ENCODE peak calls at places on chromosomes 6 and 20, in ten cellular contexts. D is bronchial epithelial cell, A is neural progenitor cell, F is PC-3, V is OCI-LY7, G is heart right ventricle, T is ovary, L is adrenal gland, I is lower lobe of right lung, K is mammary epithelial cell. J is an unnamed sample.

GRCh38 chr6:7587631-7588100 is 2.3 kb upstream of the SNRNP48 start:
- DNase-seq in A (no peak), K (peak; percentile 73), F (peak; percentile 22), G (no peak), L (no peak), I (no peak), D (peak; percentile 69), V (no peak), T (no peak), J (no peak)

GRCh38 chr6:2037230-2037926 is 208.0 kb downstream of the GMDS start:
- DNase-seq in F (peak; percentile 15), A (peak; percentile 46), L (no peak), V (no peak), K (peak; percentile 14), G (no peak), T (no peak), I (no peak), D (peak; percentile 39), J (no peak)

GRCh38 chr6:32799168-32799567 is 17.6 kb downstream of the HLA-DOB start:
- DNase-seq in G (no peak), I (no peak), F (no peak), L (no peak), T (no peak), D (no peak), A (no peak), K (no peak), V (peak; percentile 56), J (no peak)

GRCh38 chr6:41286544-41287346 is at the start of gene TREM1:
- DNase-seq in V (no peak), I (peak; percentile 79), A (no peak), G (peak; percentile 38), D (peak; percentile 97), L (peak; percentile 75), T (no peak), K (peak; percentile 95), F (peak; percentile 52), J (peak; percentile 81)

GRCh38 chr6:44219053-44219814 is 2.5 kb downstream of the MYMX start:
- DNase-seq in A (peak; percentile 96), G (peak; percentile 89), F (peak; percentile 72), L (peak; percentile 89), V (peak; percentile 70), D (no peak), K (no peak), T (peak; percentile 88), I (peak; percentile 89), J (peak; percentile 90)

GRCh38 chr20:44033873-44034272 is 119.2 kb downstream of the TOX2 start:
- DNase-seq in V (no peak), K (no peak), T (no peak), A (no peak), F (no peak), L (peak; percentile 43), I (no peak), G (no peak), D (no peak), J (no peak)

GRCh38 chr6:72416744-72417143 is 205.1 kb upstream of the KCNQ5 start:
- DNase-seq in T (no peak), I (no peak), K (no peak), A (no peak), L (no peak), F (no peak), D (no peak), V (no peak), G (no peak), J (no peak)

GRCh38 chr6:43667245-43668150 is 20.1 kb downstream of the MRPS18A start:
- DNase-seq in V (peak; percentile 78), G (peak; percentile 85), I (peak; percentile 85), A (peak; percentile 84), L (peak; percentile 94), F (peak; percentile 93), T (peak; percentile 91), K (peak; percentile 69), D (peak; percentile 65), J (peak; percentile 80)

GRCh38 chr20:58113706-58114105 is 114.7 kb downstream of the ANKRD60 start:
- DNase-seq in K (no peak), L (no peak), A (no peak), I (no peak), G (no peak), T (no peak), D (no peak), F (no peak), V (no peak), J (no peak)

GRCh38 chr6:131362070-131362469 is 211.0 kb upstream of the ARG1 start:
- DNase-seq in K (peak; percentile 52), T (no peak), D (peak; percentile 58), G (no peak), I (no peak), V (no peak), F (peak; percentile 50), A (no peak), L (no peak), J (no peak)

GRCh38 chr6:111484655-111484974 is 1.6 kb upstream of the REV3L start:
- DNase-seq in A (no peak), F (no peak), D (no peak), K (no peak), G (no peak), I (no peak), T (no peak), V (peak; percentile 56), L (no peak), J (no peak)

GRCh38 chr6:85944736-85945135 is 302.1 kb upstream of the SYNCRIP start:
- DNase-seq in V (no peak), I (no peak), F (no peak), G (no peak), A (no peak), K (no peak), D (no peak), T (no peak), L (no peak), J (no peak)
- TF ChIP-seq CTCF in V (no peak), I (no peak), F (no peak), G (no peak), A (no peak), K (no peak), D (no peak), T (no peak), L (no peak), J (no peak)

GRCh38 chr6:36078159-36078558 is 50.6 kb downstream of the MAPK14 start:
- DNase-seq in D (no peak), K (no peak), I (no peak), L (no peak), V (no peak), A (no peak), G (no peak), T (no peak), F (no peak), J (no peak)
- H3K36me3 ChIP-seq in D (peaks cover 12% of the 10 kb centered on the region), K (peaks cover 16% of the 10 kb centered on the region), I (peaks cover 88% of the 10 kb centered on the region), L (peaks cover 44% of the 10 kb centered on the region), V (peaks cover 85% of the 10 kb centered on the region), A (peaks cover 31% of the 10 kb centered on the region), G (peaks cover 79% of the 10 kb centered on the region), T (no peaks in the 10 kb centered on the region), F (peaks cover 71% of the 10 kb centered on the region), J (peaks cover 8% of the 10 kb centered on the region)

GRCh38 chr20:49661560-49662329 is 51.9 kb downstream of the B4GALT5 start:
- DNase-seq in A (no peak), V (no peak), L (no peak), I (no peak), T (no peak), F (no peak), D (no peak), K (peak; percentile 34), G (no peak), J (no peak)
- TF ChIP-seq CTCF in A (no peak), V (no peak), L (no peak), I (no peak), T (no peak), F (no peak), D (no peak), K (no peak), G (no peak), J (no peak)

GRCh38 chr6:13299909-13300308 is 28.4 kb downstream of the TBC1D7 start:
- DNase-seq in G (no peak), F (no peak), L (no peak), D (no peak), T (no peak), I (no peak), K (no peak), V (no peak), A (no peak), J (no peak)
- H3K36me3 ChIP-seq in G (peaks cover 42% of the 10 kb centered on the region), F (peaks cover 5% of the 10 kb centered on the region), L (peaks cover 2% of the 10 kb centered on the region), D (peaks cover 11% of the 10 kb centered on the region), T (no peaks in the 10 kb centered on the region), I (peaks cover 71% of the 10 kb centered on the region), K (peaks cover 3% of the 10 kb centered on the region), V (peaks cover 28% of the 10 kb centered on the region), A (no peaks in the 10 kb centered on the region), J (no peaks in the 10 kb centered on the region)

DNA sequence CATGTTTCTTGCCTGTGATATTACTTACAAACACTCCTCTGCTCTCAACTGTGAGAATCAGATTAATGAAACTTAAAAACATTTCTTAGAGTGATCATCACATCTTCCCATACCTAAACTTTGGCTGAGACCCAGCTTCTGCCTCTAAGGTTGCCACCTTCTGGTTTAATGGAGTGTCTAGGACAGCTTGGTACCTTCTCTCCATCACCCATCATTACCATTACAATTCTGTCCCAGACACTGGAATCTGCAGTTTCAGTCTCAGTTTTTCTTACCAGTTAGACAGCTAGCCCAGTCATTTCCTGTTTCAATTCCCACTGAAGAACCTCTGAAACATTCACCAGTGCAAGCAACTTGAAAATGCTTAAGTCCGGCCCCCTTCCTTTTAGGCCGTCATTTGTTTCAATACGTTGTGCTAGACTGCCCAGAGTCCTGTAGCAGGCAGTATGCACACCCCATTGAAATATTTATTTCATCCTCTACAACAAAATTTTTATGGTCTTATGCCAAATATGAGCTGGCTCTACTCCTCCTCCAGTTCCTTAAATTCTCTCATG is 107.0 kb upstream of the FOXO3 start:
- DNase-seq in A (no peak), I (no peak), T (no peak), D (no peak), L (no peak), F (no peak), V (peak; percentile 5), G (no peak), K (no peak), J (no peak)
- TF ChIP-seq CTCF in A (no peak), I (no peak), T (no peak), D (no peak), L (no peak), F (no peak), V (no peak), G (no peak), K (no peak), J (no peak)

DNA sequence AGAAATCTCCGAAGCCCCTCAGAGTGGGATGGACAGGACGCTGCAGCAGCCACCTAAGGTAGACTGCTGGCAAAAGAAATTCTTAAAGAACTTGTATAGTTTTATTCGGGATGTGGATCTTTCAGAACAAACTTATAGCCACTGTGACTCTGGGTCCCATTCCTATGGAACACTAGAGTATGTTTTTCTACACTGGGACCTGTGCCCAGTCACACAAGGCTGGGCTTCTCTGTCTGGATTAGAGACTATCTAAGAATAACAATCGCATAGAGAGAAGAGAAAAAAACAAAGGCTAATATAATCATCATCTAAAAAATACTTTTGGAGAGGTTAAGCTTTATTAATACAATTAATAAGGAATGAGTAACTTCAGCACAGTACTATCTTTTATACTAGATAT is 28.9 kb downstream of the RMND1 start:
- DNase-seq in F (no peak), D (no peak), I (no peak), T (no peak), G (no peak), V (no peak), L (no peak), K (no peak), A (no peak), J (no peak)
- H3K36me3 ChIP-seq in F (peaks cover 9% of the 10 kb centered on the region), D (peaks cover 7% of the 10 kb centered on the region), I (peaks cover 87% of the 10 kb centered on the region), T (no peaks in the 10 kb centered on the region), G (peaks cover 95% of the 10 kb centered on the region), V (peaks cover 87% of the 10 kb centered on the region), L (peaks cover 19% of the 10 kb centered on the region), K (peaks cover 33% of the 10 kb centered on the region), A (no peaks in the 10 kb centered on the region), J (no peaks in the 10 kb centered on the region)

J was measured in left lung.